ENCODE peak calls at places on chromosomes 13 and 19, in four cellular contexts. A, T, R and C are unnamed samples.

GRCh38 chr13:98519976-98520375 is 56.9 kb downstream of the STK24 start:
- DNase-seq in R (no peak), T (no peak), A (no peak), C (no peak)

GRCh38 chr13:58630794-58631193 is 999.2 kb downstream of the PCDH17 start:
- DNase-seq in T (no peak), R (no peak), A (no peak), C (no peak)

GRCh38 chr13:30615851-30616311 is 1.8 kb upstream of the USPL1 start:
- DNase-seq in A (no peak), T (peak), R (no peak), C (no peak)

GRCh38 chr19:50897612-50898011 is 13.6 kb downstream of the KLK4 start:
- DNase-seq in R (no peak), A (no peak), T (no peak), C (no peak)

GRCh38 chr19:18590273-18591272 is 2.0 kb downstream of the REX1BD start:
- DNase-seq in A (no peak), R (peak), T (peak), C (peak)

GRCh38 chr13:29540334-29540733 is 55.2 kb downstream of the SLC7A1 start:
- DNase-seq in A (no peak), T (no peak), R (no peak), C (no peak)

GRCh38 chr13:98450495-98451167 is 126.3 kb downstream of the STK24 start:
- DNase-seq in T (no peak), A (no peak), R (no peak), C (no peak)

GRCh38 chr19:48553676-48554384 is 1.9 kb downstream of the SULT2B1 start:
- DNase-seq in T (peak), A (peak), R (peak), C (peak)

GRCh38 chr13:76331948-76332712 is 554.1 kb downstream of the KCTD12 start:
- DNase-seq in R (no peak), A (no peak), T (peak), C (no peak)

GRCh38 chr13:40061466-40062450 is 406.3 kb downstream of the COG6 start:
- DNase-seq in A (no peak), R (no peak), T (no peak), C (no peak)

GRCh38 chr19:7870571-7871279 is 3.5 kb downstream of the PRR36 start:
- DNase-seq in R (peak), A (peak), T (no peak), C (peak)

GRCh38 chr19:56874530-56874929 is 34.0 kb upstream of the PEG3 start:
- DNase-seq in A (no peak), T (no peak), R (no peak), C (no peak)

GRCh38 chr13:102191951-102192461 is 209.8 kb downstream of the FGF14 start:
- DNase-seq in T (peak), R (no peak), A (no peak), C (no peak)

GRCh38 chr19:13195678-13196077 is 45.5 kb downstream of the IER2 start:
- DNase-seq in R (peak), T (no peak), A (no peak), C (peak)

GRCh38 chr13:44577236-44578063 is 1.3 kb upstream of the TSC22D1 start:
- DNase-seq in A (peak), T (peak), R (peak), C (peak)

GRCh38 chr13:27988520-27988919 is at the start of gene URAD:
- DNase-seq in A (no peak), R (no peak), T (no peak), C (no peak)

GRCh38 chr13:73991384-73991783 is 142.8 kb downstream of the KLF12 start:
- DNase-seq in T (no peak), R (no peak), A (no peak), C (no peak)

GRCh38 chr13:113091891-113092775 is 13.5 kb upstream of the F7 start:
- DNase-seq in R (no peak), T (no peak), A (no peak), C (no peak)

GRCh38 chr19:4861147-4861546 is 6.3 kb downstream of the PLIN3 start:
- DNase-seq in R (no peak), A (no peak), T (no peak), C (no peak)

GRCh38 chr13:75896271-75896670 is 260.1 kb downstream of the LMO7 start:
- DNase-seq in R (no peak), T (peak), A (no peak), C (no peak)

GRCh38 chr19:33678796-33679195 is 57.0 kb downstream of the CHST8 start:
- DNase-seq in A (no peak), R (no peak), T (no peak), C (no peak)

GRCh38 chr19:18898533-18899408 is 2.8 kb upstream of the CERS1 start:
- DNase-seq in T (no peak), A (no peak), R (peak), C (no peak)